ENCODE peak calls at places on chromosome X, in eight cellular contexts. B is nephron progenitor cell, Y is Panc1, A is hippocampal formation, J is NCI-H748 treated with DMSO at 0.1 percent for 48 hours, S is GM04504, R is Peyer's patch, P is Ammon's horn. D is an unnamed sample.

GRCh38 chrX:81120936-81121351 is 80.8 kb downstream of the HMGN5 start:
- DNase-seq in J (no peak), Y (no peak), A (peak), R (peak), P (peak), B (peak), S (peak), D (peak)

GRCh38 chrX:102651968-102652744 is 873 bp downstream of the GPRASP1 start:
- DNase-seq in Y (no peak), A (peak), P (peak), J (peak), B (peak), R (peak), S (no peak), D (peak)

GRCh38 chrX:133971586-133971985 is 13.8 kb downstream of the GPC3 start:
- DNase-seq in A (no peak), R (no peak), P (no peak), S (no peak), Y (no peak), J (no peak), B (no peak), D (no peak)

GRCh38 chrX:45758319-45758718 is 557.6 kb upstream of the DIPK2B start:
- DNase-seq in R (peak), J (no peak), B (no peak), Y (no peak), A (no peak), P (peak), S (peak), D (peak)

GRCh38 chrX:154596290-154596929 is 11.5 kb downstream of the CTAG1A start:
- DNase-seq in J (no peak), B (peak), R (no peak), P (peak), A (no peak), Y (no peak), S (peak), D (peak)

GRCh38 chrX:151970661-151971060 is 3.8 kb downstream of the GABRE start:
- DNase-seq in Y (no peak), P (peak), J (no peak), R (peak), A (no peak), B (no peak), S (peak), D (peak)

GRCh38 chrX:56745019-56745418 is 16.0 kb downstream of the NBDY start:
- DNase-seq in R (no peak), B (no peak), S (peak), A (no peak), J (no peak), P (no peak), Y (no peak), D (peak)

GRCh38 chrX:48530736-48531135 is 8.8 kb upstream of the TBC1D25 start:
- DNase-seq in B (no peak), P (no peak), A (no peak), S (no peak), R (no peak), Y (no peak), J (no peak), D (no peak)

GRCh38 chrX:133083899-133084298 is 13.0 kb downstream of the USP26 start:
- DNase-seq in S (no peak), P (no peak), B (no peak), A (no peak), R (no peak), Y (no peak), J (no peak), D (no peak)

GRCh38 chrX:72620550-72621145 is 48.0 kb upstream of the HDAC8 start:
- DNase-seq in S (peak), J (no peak), B (no peak), A (no peak), R (peak), P (no peak), Y (peak), D (peak)